ENCODE peak calls at places on chromosomes 5 and 9, in eight cellular contexts. N is renal cortical epithelial cell, U is T-cell, T is NCI-H146, A is NCI-H1105 treated with DMSO at 0.1 percent for 48 hours, C is NCI-H748 treated with DMSO at 0.1 percent for 48 hours, K is Right ventricle myocardium superior, W is psoas muscle. D is an unnamed sample.

GRCh38 chr5:119852140-119852539 is 222.8 kb downstream of the FAM170A start:
- DNase-seq in N (no peak), U (no peak), T (no peak), A (no peak), C (no peak), K (no peak), W (no peak), D (no peak)

GRCh38 chr9:38008168-38009034 is 60.6 kb downstream of the SHB start:
- DNase-seq in N (peak), U (no peak), T (peak), A (no peak), C (peak), K (peak), W (no peak), D (no peak)

GRCh38 chr9:110123364-110124095 is 84.4 kb downstream of the C9orf152 start:
- DNase-seq in N (peak), U (no peak), T (no peak), A (no peak), C (no peak), K (no peak), W (no peak), D (no peak)

GRCh38 chr5:117065161-117065560 is 490.5 kb upstream of the SEMA6A start:
- DNase-seq in N (peak), U (no peak), T (no peak), A (no peak), C (no peak), K (no peak), W (no peak), D (no peak)

GRCh38 chr9:98064623-98065392 is 8.3 kb downstream of the NANS start:
- DNase-seq in N (no peak), U (no peak), T (no peak), A (no peak), C (no peak), K (no peak), W (no peak), D (no peak)

GRCh38 chr5:133896873-133897272 is 71.6 kb downstream of the C5orf15 start:
- DNase-seq in N (no peak), U (no peak), T (no peak), A (no peak), C (no peak), K (no peak), W (no peak), D (no peak)

GRCh38 chr5:142539154-142539740 is 146.6 kb downstream of the FGF1 start:
- DNase-seq in N (no peak), U (no peak), T (no peak), A (no peak), C (no peak), K (no peak), W (no peak), D (no peak)

GRCh38 chr5:452856-453710 is 10.1 kb downstream of the EXOC3 start:
- DNase-seq in N (no peak), U (no peak), T (no peak), A (no peak), C (no peak), K (peak), W (peak), D (no peak)

GRCh38 chr9:106051573-106051972 is 357.2 kb downstream of the TMEM38B start:
- DNase-seq in N (no peak), U (no peak), T (no peak), A (no peak), C (no peak), K (no peak), W (no peak), D (no peak)

GRCh38 chr5:15183520-15183919 is 311.9 kb upstream of the ANKH start:
- DNase-seq in N (no peak), U (no peak), T (no peak), A (no peak), C (no peak), K (no peak), W (no peak), D (no peak)

GRCh38 chr5:142827934-142828576 is 57.9 kb downstream of the ARHGAP26 start:
- DNase-seq in N (peak), U (no peak), T (peak), A (no peak), C (no peak), K (no peak), W (no peak), D (no peak)

GRCh38 chr9:98944130-98945074 is 695 bp downstream of the COL15A1 start:
- DNase-seq in N (no peak), U (no peak), T (peak), A (peak), C (no peak), K (peak), W (no peak), D (no peak)

GRCh38 chr9:1495684-1496083 is 445.5 kb downstream of the DMRT2 start:
- DNase-seq in N (no peak), U (no peak), T (no peak), A (peak), C (peak), K (no peak), W (no peak), D (no peak)

GRCh38 chr9:6759114-6759977 is 1.6 kb downstream of the KDM4C start:
- DNase-seq in N (peak), U (no peak), T (peak), A (peak), C (no peak), K (no peak), W (no peak), D (no peak)

GRCh38 chr9:126329476-126330275 is 3.0 kb downstream of the MVB12B start:
- DNase-seq in N (no peak), U (no peak), T (no peak), A (no peak), C (no peak), K (no peak), W (peak), D (no peak)

GRCh38 chr5:94524841-94525697 is 93.3 kb downstream of the KIAA0825 start:
- DNase-seq in N (peak), U (no peak), T (peak), A (peak), C (peak), K (no peak), W (no peak), D (peak)

GRCh38 chr9:16304301-16304700 is 566.2 kb downstream of the BNC2 start:
- DNase-seq in N (peak), U (no peak), T (no peak), A (no peak), C (no peak), K (no peak), W (no peak), D (no peak)

GRCh38 chr5:6832994-6833393 is 119.8 kb downstream of the TENT4A start:
- DNase-seq in N (no peak), U (no peak), T (no peak), A (no peak), C (no peak), K (no peak), W (peak), D (no peak)

GRCh38 chr9:31185831-31186230 is 1198.6 kb upstream of the ACO1 start:
- DNase-seq in N (no peak), U (no peak), T (no peak), A (no peak), C (no peak), K (no peak), W (no peak), D (no peak)

GRCh38 chr9:77935974-77936373 is 95.6 kb downstream of the GNAQ start:
- DNase-seq in N (no peak), U (no peak), T (no peak), A (no peak), C (no peak), K (no peak), W (no peak), D (no peak)

GRCh38 chr9:82088591-82088990 is 100.0 kb downstream of the SPATA31D1 start:
- DNase-seq in N (no peak), U (no peak), T (no peak), A (no peak), C (no peak), K (no peak), W (no peak), D (no peak)

GRCh38 chr5:956941-957729 is 51.5 kb upstream of the NKD2 start:
- DNase-seq in N (peak), U (no peak), T (no peak), A (no peak), C (no peak), K (no peak), W (peak), D (no peak)

GRCh38 chr5:173602423-173602822 is 14.0 kb downstream of the BOD1 start:
- DNase-seq in N (peak), U (no peak), T (no peak), A (no peak), C (no peak), K (peak), W (peak), D (no peak)

GRCh38 chr9:75588808-75589207 is 301.7 kb upstream of the PCSK5 start:
- DNase-seq in N (no peak), U (no peak), T (no peak), A (no peak), C (no peak), K (no peak), W (no peak), D (no peak)

GRCh38 chr9:20945269-20945668 is 86.2 kb downstream of the HACD4 start:
- DNase-seq in N (no peak), U (no peak), T (no peak), A (no peak), C (no peak), K (no peak), W (no peak), D (peak)

GRCh38 chr5:79535477-79536192 is 21.7 kb upstream of the HOMER1 start:
- DNase-seq in N (no peak), U (no peak), T (no peak), A (no peak), C (no peak), K (no peak), W (no peak), D (no peak)

GRCh38 chr9:98375138-98375726 is 119.8 kb upstream of the TBC1D2 start:
- DNase-seq in N (peak), U (no peak), T (no peak), A (no peak), C (no peak), K (no peak), W (no peak), D (no peak)

GRCh38 chr5:18114161-18114802 is 480.0 kb downstream of the TAF11L14 start:
- DNase-seq in N (no peak), U (no peak), T (peak), A (no peak), C (peak), K (no peak), W (no peak), D (no peak)